ENCODE peak calls at places on chromosomes 2 and 18, in nine cellular contexts. F, U, A, V, N, O, Z, G and I are unnamed samples. For H3K4me1, the result is how much of the 10 kb centered on the place peaks cover.

GRCh38 chr2:68279691-68280090 is 27.4 kb upstream of the PPP3R1 start:
- DNase-seq in F (no peak), U (no peak), A (no peak), V (no peak), N (no peak), O (no peak), Z (no peak), G (no peak), I (no peak)

GRCh38 chr2:100391735-100392515 is 25.5 kb downstream of the CHST10 start:
- DNase-seq in F (peak), U (no peak), A (peak), V (no peak), N (no peak), O (no peak), Z (no peak), G (no peak), I (peak)

GRCh38 chr18:3742541-3742940 is 292.6 kb downstream of the TGIF1 start:
- DNase-seq in F (no peak), U (no peak), A (no peak), V (no peak), N (no peak), O (no peak), Z (no peak), G (no peak), I (no peak)

GRCh38 chr2:120661551-120661950 is 74.1 kb upstream of the GLI2 start:
- DNase-seq in F (peak), U (no peak), A (no peak), V (no peak), N (peak), O (peak), Z (peak), G (peak), I (peak)

GRCh38 chr2:170493698-170494097 is 221.4 kb upstream of the SP5 start:
- DNase-seq in F (no peak), U (no peak), A (no peak), V (no peak), N (peak), O (no peak), Z (peak), G (no peak), I (no peak)

GRCh38 chr2:187409682-187410081 is 38.4 kb downstream of the CALCRL start:
- DNase-seq in F (no peak), U (no peak), A (no peak), V (no peak), N (no peak), O (no peak), Z (no peak), G (no peak), I (no peak)

GRCh38 chr2:159050426-159050825 is 82.0 kb downstream of the TANC1 start:
- DNase-seq in F (no peak), U (no peak), A (no peak), V (no peak), N (no peak), O (no peak), Z (no peak), G (no peak), I (no peak)

GRCh38 chr18:56756971-56757370 is 105.8 kb downstream of the WDR7 start:
- DNase-seq in F (peak), U (no peak), A (no peak), V (no peak), N (no peak), O (no peak), Z (no peak), G (peak), I (peak)

GRCh38 chr2:97712693-97713295 is 582 bp upstream of the ZAP70 start:
- DNase-seq in F (no peak), U (peak), A (no peak), V (no peak), N (no peak), O (no peak), Z (no peak), G (no peak), I (no peak)

GRCh38 chr2:25127631-25128030 is 40.7 kb downstream of the POMC start:
- DNase-seq in F (no peak), U (no peak), A (no peak), V (no peak), N (peak), O (peak), Z (peak), G (no peak), I (no peak)

GRCh38 chr2:236972491-236973379 is 113.0 kb upstream of the COPS8 start:
- DNase-seq in F (peak), U (no peak), A (peak), V (no peak), N (peak), O (peak), Z (peak), G (peak), I (no peak)

GRCh38 chr18:65906621-65907034 is 155.8 kb downstream of the CDH7 start:
- DNase-seq in F (no peak), U (no peak), A (peak), V (no peak), N (no peak), O (no peak), Z (no peak), G (no peak), I (no peak)

GRCh38 chr2:154556146-154556545 is 142.3 kb upstream of the KCNJ3 start:
- DNase-seq in F (no peak), U (no peak), A (no peak), V (no peak), N (no peak), O (no peak), Z (no peak), G (no peak), I (no peak)

GRCh38 chr2:85278361-85278760 is 49.4 kb downstream of the TGOLN2 start:
- DNase-seq in F (no peak), U (no peak), A (no peak), V (no peak), N (peak), O (peak), Z (peak), G (no peak), I (no peak)

GRCh38 chr2:85277416-85278158 is 50.2 kb downstream of the TGOLN2 start:
- DNase-seq in F (no peak), U (no peak), A (no peak), V (no peak), N (peak), O (peak), Z (peak), G (peak), I (peak)

GRCh38 chr2:85273732-85274731 is 53.8 kb downstream of the TGOLN2 start:
- DNase-seq in F (peak), U (no peak), A (no peak), V (no peak), N (peak), O (peak), Z (peak), G (peak), I (no peak)

GRCh38 chr2:85276571-85277121 is 51.1 kb downstream of the TGOLN2 start:
- DNase-seq in F (no peak), U (no peak), A (no peak), V (no peak), N (peak), O (no peak), Z (no peak), G (no peak), I (no peak)

GRCh38 chr2:85275984-85276540 is 51.7 kb downstream of the TGOLN2 start:
- DNase-seq in F (no peak), U (no peak), A (no peak), V (no peak), N (peak), O (no peak), Z (no peak), G (no peak), I (no peak)
- H3K27ac ChIP-seq in F (no peak), U (peak), A (no peak), V (no peak), N (peak), O (no peak), Z (peak), G (no peak), I (peak)

GRCh38 chr2:142867161-142867560 is 10.3 kb upstream of the KYNU start:
- DNase-seq in F (no peak), U (no peak), A (no peak), V (no peak), N (peak), O (no peak), Z (peak), G (no peak), I (no peak)

GRCh38 chr2:142865924-142866323 is 11.5 kb upstream of the KYNU start:
- DNase-seq in F (no peak), U (no peak), A (peak), V (no peak), N (peak), O (no peak), Z (no peak), G (no peak), I (no peak)

GRCh38 chr2:142858991-142859390 is 18.5 kb upstream of the KYNU start:
- DNase-seq in F (no peak), U (no peak), A (no peak), V (no peak), N (peak), O (no peak), Z (no peak), G (no peak), I (no peak)

GRCh38 chr2:142866426-142866825 is 11.0 kb upstream of the KYNU start:
- DNase-seq in F (no peak), U (no peak), A (no peak), V (no peak), N (no peak), O (no peak), Z (no peak), G (no peak), I (no peak)

GRCh38 chr2:142863485-142863921 is 14.0 kb upstream of the KYNU start:
- DNase-seq in F (no peak), U (no peak), A (no peak), V (no peak), N (peak), O (peak), Z (peak), G (no peak), I (no peak)
- H3K4me1 ChIP-seq in F (under half), U (under half), A (under half), V (under half), N (under half), O (under half), Z (under half), G (under half), I (under half)

DNA sequence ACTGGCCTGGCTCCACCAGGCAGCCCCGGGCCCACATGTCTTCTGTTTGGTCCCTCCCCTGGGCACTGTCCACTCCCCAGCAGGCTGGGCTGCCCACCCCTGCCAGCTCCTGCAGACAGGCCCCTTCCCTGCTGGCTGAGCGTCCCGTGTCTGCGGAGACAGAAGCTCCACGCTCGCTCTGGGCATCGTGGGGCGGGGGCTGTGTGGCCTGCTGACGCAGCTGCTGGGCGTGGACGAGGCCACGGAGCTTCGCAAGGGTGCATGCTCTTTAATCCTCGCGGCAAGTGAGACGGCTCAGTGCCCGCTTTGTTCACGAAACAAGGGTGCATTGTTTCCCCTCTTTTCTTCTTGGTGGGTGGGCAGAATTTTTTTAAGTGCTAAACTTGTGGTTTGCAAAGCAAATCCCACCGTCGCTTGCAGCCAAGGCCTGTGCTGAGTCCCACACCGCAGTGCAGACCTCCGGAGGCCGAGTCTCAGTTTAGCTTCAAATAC is 132.8 kb upstream of the CTDP1 start:
- DNase-seq in F (no peak), U (peak), A (no peak), V (no peak), N (no peak), O (no peak), Z (no peak), G (no peak), I (no peak)
- H3K27ac ChIP-seq in F (no peak), U (no peak), A (no peak), V (no peak), N (no peak), O (no peak), Z (no peak), G (no peak), I (no peak)

GRCh38 chr2:134410006-134410405 is 156.1 kb downstream of the MGAT5 start:
- DNase-seq in F (no peak), U (no peak), A (no peak), V (no peak), N (no peak), O (no peak), Z (no peak), G (no peak), I (no peak)

GRCh38 chr2:134406716-134407115 is 152.8 kb downstream of the MGAT5 start:
- DNase-seq in F (no peak), U (no peak), A (no peak), V (no peak), N (no peak), O (no peak), Z (no peak), G (no peak), I (no peak)

GRCh38 chr2:134408791-134409190 is 154.9 kb downstream of the MGAT5 start:
- DNase-seq in F (no peak), U (no peak), A (no peak), V (no peak), N (peak), O (peak), Z (peak), G (no peak), I (no peak)

GRCh38 chr2:134407154-134407890 is 153.4 kb downstream of the MGAT5 start:
- DNase-seq in F (no peak), U (no peak), A (no peak), V (no peak), N (no peak), O (no peak), Z (no peak), G (no peak), I (no peak)

DNA sequence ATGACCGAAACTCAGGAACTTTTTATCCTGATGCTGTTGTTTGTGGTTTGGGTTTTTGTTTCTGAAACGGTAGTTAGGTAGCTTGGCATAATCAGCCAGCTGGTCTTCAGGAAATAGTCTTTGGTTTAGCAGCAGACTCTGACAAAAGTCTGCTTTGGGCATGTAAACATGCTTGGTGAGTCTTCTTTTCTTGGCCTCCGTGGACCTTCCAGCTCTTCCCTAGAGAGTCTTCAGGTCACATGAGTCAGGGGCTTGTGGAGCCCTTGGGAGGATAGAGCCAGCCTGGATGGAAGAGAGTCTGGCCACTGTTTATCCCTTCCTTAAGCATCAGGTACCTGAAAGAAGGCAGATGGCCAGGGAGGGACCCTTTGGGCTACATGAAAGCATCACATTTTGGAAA is 154.5 kb downstream of the MGAT5 start:
- DNase-seq in F (no peak), U (no peak), A (no peak), V (no peak), N (peak), O (peak), Z (peak), G (no peak), I (no peak)
- H3K4me1 ChIP-seq in F (under half), U (under half), A (under half), V (under half), N (half or more), O (under half), Z (half or more), G (under half), I (half or more)

DNA sequence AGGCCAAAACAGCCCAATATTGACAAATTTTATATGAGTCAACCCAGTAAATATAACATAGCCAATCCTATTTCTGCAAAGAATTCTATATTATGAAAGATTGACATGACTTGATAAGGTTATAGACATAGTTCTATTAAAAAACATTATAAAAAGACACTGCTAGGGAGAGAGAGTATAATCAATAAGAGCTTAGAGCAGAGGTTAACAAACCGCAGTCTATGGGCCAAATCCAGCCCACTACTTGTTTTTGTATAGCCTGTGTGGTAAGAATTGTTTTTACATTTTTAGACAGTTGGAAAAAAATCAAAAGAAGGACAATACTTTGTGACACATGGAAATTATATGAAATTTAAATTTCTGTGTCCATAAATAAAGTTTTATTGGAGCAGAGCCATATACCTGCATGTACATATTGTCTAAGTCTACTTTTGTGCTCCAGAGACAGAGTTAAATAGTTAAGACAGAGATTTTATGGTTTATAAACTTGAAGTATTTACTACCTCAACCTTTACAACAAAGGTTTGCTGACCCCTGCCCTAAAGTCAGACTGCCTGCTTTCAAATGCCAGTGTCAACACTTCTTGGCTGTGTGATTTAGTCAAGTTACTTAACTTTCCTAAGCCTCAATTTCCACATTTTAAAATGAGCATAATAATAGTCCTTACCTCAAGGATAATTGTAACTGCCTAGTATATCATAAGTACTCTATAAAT is 44.5 kb upstream of the ITPRID2 start:
- DNase-seq in F (no peak), U (no peak), A (no peak), V (no peak), N (no peak), O (no peak), Z (no peak), G (no peak), I (no peak)
- H3K27ac ChIP-seq in F (no peak), U (no peak), A (no peak), V (no peak), N (no peak), O (no peak), Z (no peak), G (no peak), I (no peak)

DNA sequence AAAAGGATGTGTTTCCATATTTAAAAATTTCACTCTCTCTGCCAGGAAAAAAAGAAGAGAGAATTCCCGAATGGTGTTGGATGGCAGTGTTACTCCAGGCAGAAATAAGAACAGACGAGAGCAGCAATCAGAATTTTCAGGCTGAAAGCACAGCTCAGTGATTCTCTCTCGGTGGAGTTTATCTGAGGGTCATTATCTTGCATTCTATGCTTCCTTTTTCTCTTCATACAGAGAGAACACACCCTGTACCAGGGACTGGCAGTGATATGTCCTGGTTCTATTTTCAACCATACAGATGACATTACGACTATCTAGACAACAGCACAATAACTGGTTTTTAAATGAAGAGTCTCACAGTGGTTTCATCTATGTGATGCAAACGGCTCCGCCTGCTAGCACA is 62.0 kb downstream of the CABYR start:
- DNase-seq in F (no peak), U (no peak), A (no peak), V (no peak), N (no peak), O (no peak), Z (no peak), G (no peak), I (no peak)
- H3K4me1 ChIP-seq in F (under half), U (under half), A (under half), V (under half), N (under half), O (under half), Z (under half), G (under half), I (under half)

GRCh38 chr2:33419548-33420255 is 56.7 kb upstream of the RASGRP3 start:
- DNase-seq in F (no peak), U (no peak), A (no peak), V (no peak), N (no peak), O (no peak), Z (peak), G (no peak), I (no peak)
- H3K27ac ChIP-seq in F (no peak), U (no peak), A (no peak), V (no peak), N (no peak), O (no peak), Z (no peak), G (no peak), I (peak)

GRCh38 chr2:12592296-12592695 is 124.4 kb upstream of the TRIB2 start:
- DNase-seq in F (no peak), U (no peak), A (no peak), V (no peak), N (no peak), O (no peak), Z (no peak), G (no peak), I (no peak)

GRCh38 chr2:12587228-12587627 is 129.5 kb upstream of the TRIB2 start:
- DNase-seq in F (no peak), U (no peak), A (no peak), V (no peak), N (no peak), O (no peak), Z (no peak), G (no peak), I (no peak)

GRCh38 chr2:12585784-12586183 is 131.0 kb upstream of the TRIB2 start:
- DNase-seq in F (no peak), U (no peak), A (no peak), V (no peak), N (no peak), O (no peak), Z (no peak), G (no peak), I (no peak)

GRCh38 chr2:12587729-12588522 is 128.8 kb upstream of the TRIB2 start:
- DNase-seq in F (peak), U (no peak), A (peak), V (no peak), N (peak), O (peak), Z (peak), G (no peak), I (no peak)

GRCh38 chr2:12589802-12590320 is 126.9 kb upstream of the TRIB2 start:
- DNase-seq in F (no peak), U (no peak), A (no peak), V (no peak), N (no peak), O (no peak), Z (no peak), G (no peak), I (no peak)
- H3K4me1 ChIP-seq in F (under half), U (under half), A (under half), V (under half), N (under half), O (under half), Z (under half), G (under half), I (under half)